ENCODE peak calls at places on chromosomes 7 and 10, in six cellular contexts. P, B, Y, V, L and U are unnamed samples.

GRCh38 chr7:32045228-32045627 is 25.0 kb downstream of the PDE1C start:
- DNase-seq in P (no peak), B (no peak), Y (no peak), V (no peak), L (no peak), U (no peak)

GRCh38 chr7:55593172-55593514 is 20.8 kb upstream of the VOPP1 start:
- DNase-seq in P (no peak), B (no peak), Y (no peak), V (no peak), L (no peak), U (no peak)

GRCh38 chr10:100364735-100365391 is 17.8 kb downstream of the SCD start:
- DNase-seq in P (peak), B (peak), Y (peak), V (peak), L (peak), U (no peak)

GRCh38 chr10:13984647-13985155 is 346.0 kb downstream of the FRMD4A start:
- DNase-seq in P (no peak), B (peak), Y (peak), V (peak), L (no peak), U (no peak)

GRCh38 chr7:130953193-130953592 is 219.2 kb upstream of the KLF14 start:
- DNase-seq in P (no peak), B (no peak), Y (no peak), V (no peak), L (no peak), U (no peak)

GRCh38 chr7:123727071-123727837 is 21.5 kb downstream of the WASL start:
- DNase-seq in P (no peak), B (peak), Y (peak), V (peak), L (no peak), U (no peak)

GRCh38 chr10:14667270-14667669 is 107.4 kb downstream of the FAM107B start:
- DNase-seq in P (no peak), B (no peak), Y (no peak), V (no peak), L (no peak), U (no peak)

GRCh38 chr7:151745706-151746105 is 131.2 kb downstream of the PRKAG2 start:
- DNase-seq in P (no peak), B (no peak), Y (no peak), V (no peak), L (no peak), U (no peak)

GRCh38 chr7:32602470-32602869 is 107.2 kb downstream of the AVL9 start:
- DNase-seq in P (no peak), B (no peak), Y (no peak), V (no peak), L (no peak), U (no peak)

GRCh38 chr10:13219685-13220670 is 14.2 kb downstream of the UCMA start:
- DNase-seq in P (peak), B (peak), Y (no peak), V (peak), L (no peak), U (no peak)

GRCh38 chr7:133110312-133110711 is 28.4 kb upstream of the CHCHD3 start:
- DNase-seq in P (no peak), B (no peak), Y (no peak), V (no peak), L (no peak), U (no peak)

GRCh38 chr10:118922226-118922625 is 107.3 kb upstream of the NANOS1 start:
- DNase-seq in P (no peak), B (peak), Y (peak), V (peak), L (no peak), U (no peak)

GRCh38 chr7:81299272-81299671 is 380.4 kb upstream of the SEMA3C start:
- DNase-seq in P (no peak), B (peak), Y (peak), V (peak), L (no peak), U (no peak)

GRCh38 chr10:124378817-124379510 is 39.8 kb downstream of the OAT start:
- DNase-seq in P (no peak), B (no peak), Y (no peak), V (no peak), L (no peak), U (no peak)

GRCh38 chr7:18020138-18020715 is 7.4 kb downstream of the PRPS1L1 start:
- DNase-seq in P (no peak), B (peak), Y (no peak), V (peak), L (no peak), U (no peak)

GRCh38 chr10:11344550-11344949 is 266.9 kb downstream of the USP6NL start:
- DNase-seq in P (peak), B (no peak), Y (no peak), V (no peak), L (no peak), U (no peak)

GRCh38 chr10:79179404-79180309 is 110.9 kb downstream of the ZMIZ1 start:
- DNase-seq in P (peak), B (peak), Y (no peak), V (peak), L (no peak), U (peak)

GRCh38 chr10:22253578-22253882 is 35.7 kb upstream of the EBLN1 start:
- DNase-seq in P (no peak), B (peak), Y (no peak), V (peak), L (peak), U (peak)

GRCh38 chr10:3045471-3046209 is 21.7 kb upstream of the PFKP start:
- DNase-seq in P (peak), B (peak), Y (peak), V (peak), L (peak), U (peak)

GRCh38 chr7:94276797-94277196 is 117.9 kb upstream of the COL1A2 start:
- DNase-seq in P (no peak), B (peak), Y (peak), V (peak), L (no peak), U (no peak)
- TF ChIP-seq CTCF in P (peak), B (peak), Y (peak), V (peak), L (peak), U (peak)

GRCh38 chr7:144786079-144786478 is 49.8 kb downstream of the TPK1 start:
- DNase-seq in P (no peak), B (no peak), Y (no peak), V (no peak), L (no peak), U (no peak)

GRCh38 chr7:144784943-144785342 is 50.9 kb downstream of the TPK1 start:
- DNase-seq in P (no peak), B (no peak), Y (peak), V (peak), L (no peak), U (no peak)

GRCh38 chr7:144787127-144787526 is 48.7 kb downstream of the TPK1 start:
- DNase-seq in P (no peak), B (no peak), Y (no peak), V (peak), L (no peak), U (no peak)

GRCh38 chr7:144785491-144785890 is 50.4 kb downstream of the TPK1 start:
- DNase-seq in P (no peak), B (no peak), Y (no peak), V (no peak), L (no peak), U (no peak)

GRCh38 chr7:144786522-144786921 is 49.3 kb downstream of the TPK1 start:
- DNase-seq in P (no peak), B (no peak), Y (peak), V (peak), L (no peak), U (no peak)
- TF ChIP-seq CTCF in P (peak), B (no peak), Y (peak), V (no peak), L (no peak), U (no peak)

GRCh38 chr7:106177738-106178592 is 65.9 kb upstream of the SYPL1 start:
- DNase-seq in P (no peak), B (peak), Y (no peak), V (no peak), L (peak), U (no peak)
- TF ChIP-seq CTCF in P (no peak), B (no peak), Y (no peak), V (no peak), L (no peak), U (no peak)

GRCh38 chr7:27560706-27561235 is 101.9 kb downstream of the HIBADH start:
- DNase-seq in P (no peak), B (peak), Y (peak), V (peak), L (no peak), U (no peak)
- TF ChIP-seq CTCF in P (no peak), B (peak), Y (peak), V (peak), L (no peak), U (peak)

DNA sequence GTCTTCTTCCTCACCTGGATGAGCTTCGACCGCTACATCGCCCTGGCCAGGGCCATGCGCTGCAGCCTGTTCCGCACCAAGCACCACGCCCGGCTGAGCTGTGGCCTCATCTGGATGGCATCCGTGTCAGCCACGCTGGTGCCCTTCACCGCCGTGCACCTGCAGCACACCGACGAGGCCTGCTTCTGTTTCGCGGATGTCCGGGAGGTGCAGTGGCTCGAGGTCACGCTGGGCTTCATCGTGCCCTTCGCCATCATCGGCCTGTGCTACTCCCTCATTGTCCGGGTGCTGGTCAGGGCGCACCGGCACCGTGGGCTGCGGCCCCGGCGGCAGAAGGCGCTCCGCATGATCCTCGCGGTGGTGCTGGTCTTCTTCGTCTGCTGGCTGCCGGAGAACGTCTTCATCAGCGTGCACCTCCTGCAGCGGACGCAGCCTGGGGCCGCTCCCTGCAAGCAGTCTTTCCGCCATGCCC is 4.3 kb downstream of the GPER1 start:
- DNase-seq in P (no peak), B (no peak), Y (no peak), V (no peak), L (no peak), U (no peak)
- TF ChIP-seq CTCF in P (no peak), B (no peak), Y (no peak), V (no peak), L (no peak), U (no peak)

DNA sequence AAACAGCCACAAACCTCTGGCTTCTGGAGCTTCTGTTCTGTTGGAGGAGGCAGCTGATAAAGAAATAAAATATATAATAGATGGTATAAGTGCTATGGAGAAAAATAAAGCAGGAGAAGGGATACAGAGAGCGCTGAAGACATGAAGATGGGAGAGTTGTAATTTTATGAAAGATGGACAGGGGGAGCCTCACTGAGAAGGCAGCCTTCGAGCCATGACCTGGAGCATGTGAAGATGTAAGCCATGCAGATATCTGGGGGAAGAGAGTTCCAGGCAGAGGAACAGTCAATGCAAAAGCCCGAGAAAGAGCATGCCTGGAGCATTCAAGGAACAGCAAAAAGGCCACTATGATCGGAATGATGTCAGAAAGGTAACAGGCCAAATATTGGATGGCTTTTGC is 187.5 kb downstream of the KIAA1217 start:
- DNase-seq in P (no peak), B (no peak), Y (no peak), V (peak), L (no peak), U (no peak)
- TF ChIP-seq CTCF in P (peak), B (peak), Y (peak), V (peak), L (peak), U (no peak)

GRCh38 chr7:128871050-128871449 is 8.4 kb downstream of the ATP6V1F start:
- DNase-seq in P (no peak), B (no peak), Y (no peak), V (no peak), L (no peak), U (no peak)

GRCh38 chr7:128869944-128870285 is 7.3 kb downstream of the ATP6V1F start:
- DNase-seq in P (peak), B (no peak), Y (no peak), V (no peak), L (no peak), U (peak)

GRCh38 chr7:128867842-128868623 is 5.4 kb downstream of the ATP6V1F start:
- DNase-seq in P (peak), B (peak), Y (no peak), V (peak), L (no peak), U (no peak)

GRCh38 chr7:128868624-128869137 is 6.0 kb downstream of the ATP6V1F start:
- DNase-seq in P (no peak), B (peak), Y (no peak), V (no peak), L (no peak), U (no peak)

GRCh38 chr7:128869138-128869943 is 6.7 kb downstream of the ATP6V1F start:
- DNase-seq in P (peak), B (peak), Y (peak), V (peak), L (peak), U (peak)
- TF ChIP-seq CTCF in P (peak), B (peak), Y (no peak), V (no peak), L (peak), U (peak)

GRCh38 chr10:4512557-4513286 is 313.3 kb upstream of the AKR1E2 start:
- DNase-seq in P (peak), B (peak), Y (peak), V (peak), L (peak), U (no peak)
- TF ChIP-seq CTCF in P (peak), B (peak), Y (peak), V (peak), L (peak), U (peak)